ENCODE peak calls at places on chromosomes 6 and 20, in five cellular contexts. M, J, P, W and B are unnamed samples.

GRCh38 chr6:170082531-170083187 is 208.2 kb downstream of the DLL1 start:
- DNase-seq in P (no peak), J (no peak), W (no peak), M (no peak), B (no peak)

GRCh38 chr6:16109659-16110300 is 19.1 kb upstream of the MYLIP start:
- DNase-seq in W (no peak), P (no peak), M (no peak), J (no peak), B (no peak)

GRCh38 chr6:89475634-89476033 is 42.7 kb downstream of the ANKRD6 start:
- DNase-seq in M (peak), W (no peak), J (no peak), P (peak), B (no peak)

GRCh38 chr20:31602779-31603441 is 2.2 kb upstream of the ID1 start:
- DNase-seq in M (peak), P (peak), J (no peak), W (no peak), B (no peak)

GRCh38 chr6:143195349-143195845 is 134.7 kb downstream of the AIG1 start:
- DNase-seq in W (no peak), P (no peak), J (no peak), M (no peak), B (no peak)

GRCh38 chr6:74420221-74420620 is 724.2 kb downstream of the CD109 start:
- DNase-seq in W (no peak), M (no peak), P (peak), J (no peak), B (no peak)

GRCh38 chr6:30752164-30752927 is 8.0 kb upstream of the IER3 start:
- DNase-seq in W (peak), J (no peak), P (no peak), M (no peak), B (no peak)

GRCh38 chr6:158011478-158011920 is 29.8 kb downstream of the SYNJ2 start:
- DNase-seq in P (peak), J (no peak), W (no peak), M (no peak), B (no peak)

GRCh38 chr20:6954219-6954618 is 186.7 kb downstream of the BMP2 start:
- DNase-seq in P (no peak), J (no peak), W (no peak), M (no peak), B (peak)

GRCh38 chr20:34350095-34350494 is 13.0 kb upstream of the ITCH start:
- DNase-seq in M (no peak), J (no peak), P (no peak), W (no peak), B (no peak)

GRCh38 chr20:34355427-34355826 is 7.6 kb upstream of the ITCH start:
- DNase-seq in W (no peak), M (no peak), J (no peak), P (no peak), B (no peak)
- TF ChIP-seq FOXM1 in W (no peak), M (no peak), J (no peak), P (no peak), B (no peak)

GRCh38 chr20:2453792-2454191 is 16.8 kb downstream of the SNRPB start:
- DNase-seq in M (no peak), J (no peak), P (no peak), W (no peak), B (no peak)

GRCh38 chr20:2455771-2456497 is 14.7 kb downstream of the SNRPB start:
- DNase-seq in J (no peak), P (no peak), M (no peak), W (no peak), B (no peak)

GRCh38 chr20:2451939-2452732 is 18.5 kb downstream of the SNRPB start:
- DNase-seq in W (peak), M (no peak), P (peak), J (peak), B (peak)

GRCh38 chr20:2449386-2449785 is 21.2 kb downstream of the SNRPB start:
- DNase-seq in W (no peak), P (no peak), M (no peak), J (no peak), B (no peak)

GRCh38 chr20:2451422-2451821 is 19.2 kb downstream of the SNRPB start:
- DNase-seq in P (no peak), M (no peak), J (no peak), W (no peak), B (no peak)
- TF ChIP-seq FOXM1 in P (no peak), M (no peak), J (no peak), W (no peak), B (no peak)

DNA sequence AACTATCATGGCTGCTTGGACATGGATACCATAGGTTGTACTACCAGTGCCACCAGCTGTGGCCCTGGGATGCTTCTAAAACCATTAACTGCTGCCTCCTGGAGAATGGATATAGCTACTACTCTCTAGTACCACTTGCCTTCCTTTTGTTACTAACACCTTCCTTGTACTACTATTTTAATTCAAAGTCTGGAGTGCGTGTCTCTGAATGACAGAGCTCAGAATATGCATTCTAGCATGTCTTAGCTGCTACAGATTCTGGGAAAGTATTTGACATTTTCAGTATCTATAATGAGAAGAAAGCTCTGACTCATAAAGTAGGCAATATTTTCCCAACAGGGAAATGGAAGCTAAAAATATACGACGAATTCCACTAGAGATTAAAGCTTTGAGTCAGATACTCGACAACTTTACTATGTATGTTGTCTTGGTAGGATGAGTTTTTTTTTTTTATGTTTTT is 112.3 kb downstream of the PFDN4 start:
- DNase-seq in W (no peak), J (no peak), P (no peak), M (no peak), B (no peak)
- TF ChIP-seq FOXM1 in W (no peak), J (no peak), P (no peak), M (no peak), B (no peak)

GRCh38 chr20:37020636-37021035 is 69.1 kb upstream of the SAMHD1 start:
- DNase-seq in J (no peak), P (no peak), W (no peak), M (no peak), B (no peak)
- TF ChIP-seq FOXM1 in J (no peak), P (no peak), W (no peak), M (no peak), B (no peak)

GRCh38 chr6:136795996-136796395 is 3.7 kb upstream of the MAP3K5 start:
- DNase-seq in J (no peak), W (no peak), M (no peak), P (no peak), B (no peak)
- TF ChIP-seq FOXM1 in J (no peak), W (no peak), M (no peak), P (no peak), B (no peak)

DNA sequence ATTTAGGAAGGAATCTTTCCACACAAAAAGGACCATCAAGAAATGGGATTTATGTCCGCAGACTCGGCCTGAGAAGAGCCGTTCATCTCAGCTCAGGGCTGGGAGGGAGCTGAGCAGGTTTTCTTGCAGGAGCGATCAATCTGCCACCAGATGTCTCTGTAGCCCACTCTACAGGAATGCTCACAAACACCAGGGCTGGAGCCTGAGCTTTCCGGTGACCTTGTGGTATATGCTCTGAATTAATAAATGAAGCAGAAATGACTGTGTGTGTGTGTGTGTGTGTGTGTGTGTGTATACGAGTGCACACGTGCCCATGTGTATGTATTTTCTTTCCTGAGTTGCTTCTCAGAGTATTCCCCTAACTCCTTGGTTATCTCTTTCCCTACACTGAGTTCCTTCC is 12.0 kb downstream of the CD83 start:
- DNase-seq in M (no peak), J (peak), P (peak), W (peak), B (peak)
- TF ChIP-seq FOXM1 in M (no peak), J (no peak), P (no peak), W (no peak), B (no peak)

GRCh38 chr6:98944598-98945011 is 3.1 kb downstream of the FBXL4 start:
- DNase-seq in W (peak), M (no peak), J (peak), P (peak), B (no peak)

GRCh38 chr6:98946266-98946817 is 1.4 kb downstream of the FBXL4 start:
- DNase-seq in J (no peak), P (no peak), W (no peak), M (no peak), B (no peak)

GRCh38 chr6:98947411-98948292 is at the start of gene FBXL4:
- DNase-seq in P (peak), M (no peak), W (peak), J (peak), B (peak)

GRCh38 chr6:98945311-98946005 is 2.3 kb downstream of the FBXL4 start:
- DNase-seq in W (no peak), J (no peak), M (no peak), P (no peak), B (no peak)

DNA sequence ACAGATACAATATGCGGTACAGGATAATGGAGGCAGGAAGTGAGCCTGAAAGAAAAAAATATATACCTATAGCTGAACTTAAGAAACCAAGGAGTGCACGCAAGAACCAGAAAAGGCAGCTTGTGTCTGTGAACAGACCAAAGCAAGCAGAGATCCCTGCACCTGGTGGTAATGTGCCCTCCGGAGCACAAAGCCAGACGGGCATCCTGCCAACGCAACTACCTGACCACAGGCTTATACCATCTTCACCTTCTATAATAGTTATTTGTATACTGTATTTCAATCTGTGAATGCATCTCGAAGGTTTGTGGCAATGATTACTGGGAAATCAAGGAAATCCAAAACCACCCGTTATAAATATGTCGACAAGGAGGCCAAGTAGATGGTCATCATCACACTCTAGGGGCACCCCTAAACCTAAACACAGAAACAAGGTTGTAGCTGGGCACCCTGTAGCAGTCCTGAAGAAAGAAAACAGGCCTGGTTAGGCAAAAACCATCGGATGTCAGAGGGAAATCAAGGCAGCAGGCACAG is 802 bp downstream of the FBXL4 start:
- DNase-seq in J (no peak), W (peak), P (no peak), M (no peak), B (peak)
- TF ChIP-seq FOXM1 in J (no peak), W (no peak), P (no peak), M (no peak), B (no peak)

GRCh38 chr6:19896580-19897010 is 59.4 kb downstream of the ID4 start:
- DNase-seq in P (no peak), J (no peak), M (no peak), W (no peak), B (no peak)

GRCh38 chr6:19892250-19892649 is 55.1 kb downstream of the ID4 start:
- DNase-seq in P (no peak), J (no peak), M (no peak), W (no peak), B (no peak)

GRCh38 chr6:19895866-19896579 is 58.9 kb downstream of the ID4 start:
- DNase-seq in W (no peak), J (no peak), P (no peak), M (no peak), B (no peak)

DNA sequence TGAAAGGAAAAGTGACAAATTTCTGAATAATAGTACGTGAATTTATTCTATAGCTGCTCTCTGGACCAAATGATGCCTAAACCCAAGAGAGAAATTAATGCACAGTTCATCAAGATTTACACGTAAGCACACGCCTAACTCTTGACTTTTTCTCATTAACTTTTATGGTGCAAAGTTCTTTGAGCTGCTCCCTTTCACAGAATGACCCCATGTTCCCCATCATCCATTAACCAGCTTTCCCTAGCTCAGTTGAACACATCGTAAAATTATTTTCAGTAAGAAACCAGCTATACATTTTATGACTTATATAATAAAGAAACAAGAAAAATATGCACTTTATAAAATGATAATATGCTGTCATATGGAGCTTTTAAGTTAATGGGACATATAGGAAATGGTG is 54.3 kb downstream of the ID4 start:
- DNase-seq in W (no peak), M (no peak), P (no peak), J (no peak), B (no peak)
- TF ChIP-seq FOXM1 in W (no peak), M (no peak), P (no peak), J (no peak), B (no peak)